ENCODE peak calls at places on chromosome 14, in seven cellular contexts. One of them, this sample, is unnamed.

GRCh38 chr14:49593016-49593415 is 5.7 kb upstream of the LRR1 start:
- DNase-seq in body of pancreas: no peak
- DNase-seq in colonic mucosa: no peak
- DNase-seq in SK-N-SH: no peak
- DNase-seq in Karpas-422: peak; percentile 76
- DNase-seq in cardiac muscle cell: peak; percentile 55
- DNase-seq in AG04450: peak; percentile 60
- DNase-seq in this sample: no peak

GRCh38 chr14:35197015-35197414 is 74.7 kb downstream of the PRORP start:
- DNase-seq in body of pancreas: no peak
- DNase-seq in colonic mucosa: no peak
- DNase-seq in SK-N-SH: no peak
- DNase-seq in Karpas-422: no peak
- DNase-seq in cardiac muscle cell: peak; percentile 19
- DNase-seq in AG04450: no peak
- DNase-seq in this sample: no peak

GRCh38 chr14:67186369-67186768 is 2.9 kb upstream of the GARIN2 start:
- DNase-seq in body of pancreas: no peak
- DNase-seq in colonic mucosa: no peak
- DNase-seq in SK-N-SH: no peak
- DNase-seq in Karpas-422: no peak
- DNase-seq in cardiac muscle cell: no peak
- DNase-seq in AG04450: no peak
- DNase-seq in this sample: no peak

GRCh38 chr14:31937730-31938346 is 139.3 kb upstream of the ARHGAP5 start:
- DNase-seq in body of pancreas: peak; percentile 44
- DNase-seq in colonic mucosa: peak; percentile 63
- DNase-seq in SK-N-SH: no peak
- DNase-seq in Karpas-422: peak; percentile 56
- DNase-seq in cardiac muscle cell: peak; percentile 64
- DNase-seq in AG04450: no peak
- DNase-seq in this sample: peak; percentile 79

GRCh38 chr14:59394268-59394667 is 70.9 kb downstream of the GPR135 start:
- DNase-seq in body of pancreas: no peak
- DNase-seq in colonic mucosa: no peak
- DNase-seq in SK-N-SH: no peak
- DNase-seq in Karpas-422: no peak
- DNase-seq in cardiac muscle cell: no peak
- DNase-seq in AG04450: no peak
- DNase-seq in this sample: no peak

GRCh38 chr14:33646692-33647260 is 304.1 kb downstream of the EGLN3 start:
- DNase-seq in body of pancreas: no peak
- DNase-seq in colonic mucosa: no peak
- DNase-seq in SK-N-SH: no peak
- DNase-seq in Karpas-422: no peak
- DNase-seq in cardiac muscle cell: peak; percentile 63
- DNase-seq in AG04450: peak; percentile 3
- DNase-seq in this sample: peak; percentile 9

GRCh38 chr14:77243853-77244252 is 27.2 kb downstream of the NGB start:
- DNase-seq in body of pancreas: no peak
- DNase-seq in colonic mucosa: no peak
- DNase-seq in SK-N-SH: no peak
- DNase-seq in Karpas-422: peak; percentile 72
- DNase-seq in cardiac muscle cell: no peak
- DNase-seq in AG04450: no peak
- DNase-seq in this sample: no peak

GRCh38 chr14:75981426-75981825 is 369 bp downstream of the TGFB3 start:
- DNase-seq in body of pancreas: peak; percentile 43
- DNase-seq in colonic mucosa: no peak
- DNase-seq in SK-N-SH: no peak
- DNase-seq in Karpas-422: no peak
- DNase-seq in cardiac muscle cell: no peak
- DNase-seq in AG04450: no peak
- DNase-seq in this sample: no peak

GRCh38 chr14:105314287-105315185 is at the start of gene PACS2:
- DNase-seq in body of pancreas: peak; percentile 84
- DNase-seq in colonic mucosa: peak; percentile 69
- DNase-seq in SK-N-SH: peak; percentile 98
- DNase-seq in Karpas-422: peak; percentile 98
- DNase-seq in cardiac muscle cell: peak; percentile 92
- DNase-seq in AG04450: peak; percentile 41
- DNase-seq in this sample: peak; percentile 62

GRCh38 chr14:76810953-76811400 is 1.7 kb downstream of the ANGEL1 start:
- DNase-seq in body of pancreas: peak; percentile 35
- DNase-seq in colonic mucosa: peak; percentile 35
- DNase-seq in SK-N-SH: peak; percentile 36
- DNase-seq in Karpas-422: peak; percentile 75
- DNase-seq in cardiac muscle cell: peak; percentile 60
- DNase-seq in AG04450: no peak
- DNase-seq in this sample: no peak

GRCh38 chr14:71539660-71540285 is 392.5 kb upstream of the RGS6 start:
- DNase-seq in body of pancreas: no peak
- DNase-seq in colonic mucosa: no peak
- DNase-seq in SK-N-SH: peak; percentile 42
- DNase-seq in Karpas-422: no peak
- DNase-seq in cardiac muscle cell: peak; percentile 25
- DNase-seq in AG04450: no peak
- DNase-seq in this sample: no peak

GRCh38 chr14:97306785-97307246 is 509.6 kb downstream of the VRK1 start:
- DNase-seq in body of pancreas: no peak
- DNase-seq in colonic mucosa: no peak
- DNase-seq in SK-N-SH: no peak
- DNase-seq in Karpas-422: no peak
- DNase-seq in cardiac muscle cell: no peak
- DNase-seq in AG04450: no peak
- DNase-seq in this sample: no peak

GRCh38 chr14:32650030-32650429 is 288.6 kb upstream of the NPAS3 start:
- DNase-seq in body of pancreas: no peak
- DNase-seq in colonic mucosa: no peak
- DNase-seq in SK-N-SH: no peak
- DNase-seq in Karpas-422: no peak
- DNase-seq in cardiac muscle cell: no peak
- DNase-seq in AG04450: no peak
- DNase-seq in this sample: no peak

GRCh38 chr14:45252356-45253069 is 489 bp downstream of the MIS18BP1 start:
- DNase-seq in body of pancreas: no peak
- DNase-seq in colonic mucosa: peak; percentile 28
- DNase-seq in SK-N-SH: peak; percentile 6
- DNase-seq in Karpas-422: peak; percentile 87
- DNase-seq in cardiac muscle cell: peak; percentile 33
- DNase-seq in AG04450: no peak
- DNase-seq in this sample: no peak

DNA sequence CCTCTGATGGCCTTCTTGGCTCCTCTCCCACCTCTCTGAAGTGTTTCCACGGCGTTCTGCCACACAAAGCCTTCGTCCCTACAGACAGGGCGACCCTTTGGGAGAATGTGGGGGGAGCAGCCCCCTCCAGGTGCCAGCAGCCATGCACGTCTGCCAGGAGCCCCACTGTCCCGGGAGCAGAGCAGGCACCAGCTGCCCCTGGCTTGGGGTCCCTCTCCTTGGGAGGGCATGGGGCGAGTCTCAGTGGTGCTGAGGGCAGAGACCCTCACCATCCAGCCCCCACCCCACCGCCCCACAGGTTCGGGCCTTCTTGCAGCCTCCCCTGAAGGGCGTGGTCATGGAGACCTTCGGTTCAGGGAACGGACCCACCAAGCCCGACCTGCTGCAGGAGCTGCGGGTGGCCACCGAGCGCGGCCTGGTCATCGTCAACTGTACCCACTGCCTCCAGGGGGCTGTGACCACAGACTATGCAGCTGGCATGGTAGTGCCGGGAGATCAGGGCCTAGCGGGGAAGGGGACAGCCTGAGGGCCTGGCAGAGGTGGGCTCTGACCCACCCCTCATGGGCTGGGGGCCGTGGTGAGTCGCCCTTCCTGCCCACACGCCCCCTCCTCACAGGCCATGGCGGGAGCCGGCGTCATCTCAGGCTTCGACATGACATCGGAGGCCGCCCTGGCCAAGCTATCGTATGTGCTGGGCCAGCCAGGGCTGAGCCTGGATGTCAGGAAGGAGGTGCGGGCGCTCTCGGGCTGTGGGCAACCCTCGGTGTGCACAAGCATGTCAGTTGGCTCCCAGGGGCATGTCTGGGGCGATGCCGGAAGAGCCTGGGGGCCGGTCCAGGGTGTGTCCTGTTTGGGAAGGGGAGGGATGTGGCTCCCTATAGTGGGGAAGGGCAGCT is 18.8 kb downstream of the ASPG start:
- DNase-seq in body of pancreas: peak; percentile 11
- DNase-seq in colonic mucosa: peak; percentile 38
- DNase-seq in SK-N-SH: no peak
- DNase-seq in Karpas-422: no peak
- DNase-seq in cardiac muscle cell: no peak
- DNase-seq in AG04450: no peak
- DNase-seq in this sample: no peak
- H3K4me3 ChIP-seq in body of pancreas: no peak overlapping the region
- H3K4me3 ChIP-seq in colonic mucosa: no peak overlapping the region
- H3K4me3 ChIP-seq in SK-N-SH: no peak overlapping the region
- H3K4me3 ChIP-seq in Karpas-422: no peak overlapping the region
- H3K4me3 ChIP-seq in cardiac muscle cell: no peak overlapping the region
- H3K4me3 ChIP-seq in AG04450: no peak overlapping the region
- H3K4me3 ChIP-seq in this sample: no peak overlapping the region

DNA sequence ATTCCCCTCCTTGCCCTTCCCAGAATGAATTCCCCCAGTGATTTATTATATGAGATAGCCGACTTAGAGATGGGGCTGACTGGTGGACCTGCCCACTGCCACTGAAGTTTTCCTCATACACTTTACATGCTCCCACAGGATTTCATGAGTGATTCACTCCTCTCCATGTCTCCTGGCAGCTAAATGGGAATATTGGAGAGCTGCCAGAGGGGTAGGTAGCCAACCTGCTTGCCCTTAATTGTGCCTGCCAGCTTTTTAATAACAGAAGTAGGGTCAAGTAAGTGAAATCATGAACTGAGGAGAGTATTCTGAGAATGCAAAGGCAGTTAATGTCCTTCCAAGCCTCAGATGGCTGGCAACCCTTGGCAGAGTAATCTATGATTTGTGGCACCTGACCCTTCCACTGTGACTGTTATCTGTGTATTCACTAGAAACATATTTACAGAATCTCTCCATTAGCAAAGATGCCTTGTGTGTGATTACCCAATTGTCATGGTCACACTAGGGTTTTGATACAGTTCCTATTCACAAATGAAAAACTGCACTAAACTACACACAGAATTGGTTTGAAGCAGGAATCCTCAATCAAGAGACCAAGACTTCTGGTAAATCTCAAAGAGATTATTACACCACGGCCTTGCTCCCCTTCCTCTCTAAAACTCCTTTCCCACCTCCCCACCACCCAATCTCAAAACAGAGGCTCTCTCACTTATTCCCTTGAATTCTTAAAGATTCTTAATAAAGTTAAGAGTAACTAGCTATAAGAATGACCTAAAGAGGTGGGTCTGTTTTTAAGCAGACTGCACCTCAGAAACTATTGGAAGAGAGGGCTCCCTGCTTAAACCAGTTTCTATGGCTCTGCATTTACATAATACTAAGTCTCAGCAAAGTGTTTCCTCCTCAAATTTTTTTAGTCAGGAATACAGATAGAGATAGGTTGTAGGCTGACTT is 17.2 kb downstream of the NKX2-1 start:
- DNase-seq in body of pancreas: no peak
- DNase-seq in colonic mucosa: no peak
- DNase-seq in SK-N-SH: no peak
- DNase-seq in Karpas-422: no peak
- DNase-seq in cardiac muscle cell: no peak
- DNase-seq in AG04450: no peak
- DNase-seq in this sample: no peak
- H3K27me3 ChIP-seq in body of pancreas: peaks cover 3% of the 10 kb centered on the region
- H3K27me3 ChIP-seq in colonic mucosa: peaks cover 71% of the 10 kb centered on the region
- H3K27me3 ChIP-seq in SK-N-SH: peaks cover 53% of the 10 kb centered on the region
- H3K27me3 ChIP-seq in Karpas-422: no peaks in the 10 kb centered on the region
- H3K27me3 ChIP-seq in cardiac muscle cell: peaks cover 100% of the 10 kb centered on the region
- H3K27me3 ChIP-seq in AG04450: peaks cover 54% of the 10 kb centered on the region
- H3K27me3 ChIP-seq in this sample: peaks cover 41% of the 10 kb centered on the region

DNA sequence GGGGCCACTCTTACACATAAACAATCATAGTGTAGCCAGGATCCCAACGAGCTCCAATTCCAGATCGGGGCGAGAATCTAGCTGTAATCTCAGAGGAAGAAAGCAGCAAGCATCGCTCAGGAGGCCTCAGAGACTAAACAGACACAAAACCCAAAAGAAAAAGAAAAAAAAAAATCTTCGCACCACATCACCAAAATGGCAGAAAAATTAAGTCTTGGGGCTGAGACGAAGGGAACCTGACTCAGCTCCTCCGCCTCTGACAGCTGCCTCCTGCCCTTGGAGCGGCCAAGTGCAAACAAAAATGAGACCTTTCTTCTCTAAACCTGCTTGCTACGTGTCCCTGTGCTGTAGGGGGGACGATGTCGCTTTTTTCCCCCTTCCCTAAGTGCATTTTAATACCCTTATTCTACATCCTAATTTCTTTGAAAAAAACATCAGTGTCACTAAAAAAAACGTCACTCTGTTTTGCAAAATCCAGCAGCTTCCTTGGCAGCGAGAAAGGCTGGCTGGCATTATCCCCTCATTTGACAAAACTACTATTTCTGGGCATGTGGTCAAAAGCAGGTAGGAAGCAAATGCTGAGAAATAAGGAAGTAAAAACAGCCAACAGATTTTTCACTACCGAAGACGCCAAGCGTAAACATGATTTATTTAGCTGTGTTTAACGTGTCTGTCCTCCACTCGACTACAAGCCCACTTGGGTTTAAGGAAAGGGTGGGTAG is 30.5 kb downstream of the BCL11B start:
- DNase-seq in body of pancreas: no peak
- DNase-seq in colonic mucosa: no peak
- DNase-seq in SK-N-SH: no peak
- DNase-seq in Karpas-422: no peak
- DNase-seq in cardiac muscle cell: no peak
- DNase-seq in AG04450: no peak
- DNase-seq in this sample: no peak
- H3K4me3 ChIP-seq in body of pancreas: no peak overlapping the region
- H3K4me3 ChIP-seq in colonic mucosa: no peak overlapping the region
- H3K4me3 ChIP-seq in SK-N-SH: no peak overlapping the region
- H3K4me3 ChIP-seq in Karpas-422: no peak overlapping the region
- H3K4me3 ChIP-seq in cardiac muscle cell: no peak overlapping the region
- H3K4me3 ChIP-seq in AG04450: no peak overlapping the region
- H3K4me3 ChIP-seq in this sample: no peak overlapping the region

GRCh38 chr14:23580948-23581281 is 2.3 kb upstream of the JPH4 start:
- DNase-seq in body of pancreas: no peak
- DNase-seq in colonic mucosa: peak; percentile 9
- DNase-seq in SK-N-SH: no peak
- DNase-seq in Karpas-422: no peak
- DNase-seq in cardiac muscle cell: no peak
- DNase-seq in AG04450: no peak
- DNase-seq in this sample: no peak

GRCh38 chr14:23579739-23580138 is 1.1 kb upstream of the JPH4 start:
- DNase-seq in body of pancreas: no peak
- DNase-seq in colonic mucosa: no peak
- DNase-seq in SK-N-SH: no peak
- DNase-seq in Karpas-422: no peak
- DNase-seq in cardiac muscle cell: no peak
- DNase-seq in AG04450: no peak
- DNase-seq in this sample: no peak

GRCh38 chr14:23579311-23579630 is 681 bp upstream of the JPH4 start:
- DNase-seq in body of pancreas: no peak
- DNase-seq in colonic mucosa: no peak
- DNase-seq in SK-N-SH: peak; percentile 65
- DNase-seq in Karpas-422: no peak
- DNase-seq in cardiac muscle cell: no peak
- DNase-seq in AG04450: no peak
- DNase-seq in this sample: no peak

GRCh38 chr14:23578560-23579310 is at the start of gene JPH4:
- DNase-seq in body of pancreas: no peak
- DNase-seq in colonic mucosa: no peak
- DNase-seq in SK-N-SH: peak; percentile 89
- DNase-seq in Karpas-422: no peak
- DNase-seq in cardiac muscle cell: no peak
- DNase-seq in AG04450: no peak
- DNase-seq in this sample: no peak

GRCh38 chr14:23580152-23580926 is 1.7 kb upstream of the JPH4 start:
- DNase-seq in body of pancreas: no peak
- DNase-seq in colonic mucosa: peak; percentile 11
- DNase-seq in SK-N-SH: no peak
- DNase-seq in Karpas-422: no peak
- DNase-seq in cardiac muscle cell: no peak
- DNase-seq in AG04450: no peak
- DNase-seq in this sample: no peak
- H3K27me3 ChIP-seq in body of pancreas: no peaks in the 10 kb centered on the region
- H3K27me3 ChIP-seq in colonic mucosa: peaks cover 24% of the 10 kb centered on the region
- H3K27me3 ChIP-seq in SK-N-SH: no peaks in the 10 kb centered on the region
- H3K27me3 ChIP-seq in Karpas-422: no peaks in the 10 kb centered on the region
- H3K27me3 ChIP-seq in cardiac muscle cell: peaks cover 47% of the 10 kb centered on the region
- H3K27me3 ChIP-seq in AG04450: peaks cover 44% of the 10 kb centered on the region
- H3K27me3 ChIP-seq in this sample: no peaks in the 10 kb centered on the region

This sample was measured in MG63.